ENCODE peak calls at places on chromosomes 2 and 18, in nine cellular contexts. W is stimulated activated CD8-positive, alpha-beta memory T cell treated with anti-CD3 and anti-CD28 coated beads, Interleukin-15, amount 100 ng/mL, for 24 hours; B is SHP77; Y is A549; K is activated CD8-positive, alpha-beta T cell treated with anti-CD3 and anti-CD28 coated beads for 36 hours; U is stimulated activated naive CD4-positive, alpha-beta T cell; Z is NCI-H2029 treated with DMSO at 0.1 percent for 48 hours; S is astrocyte of the cerebellum; C is RWPE1. A is an unnamed sample.

GRCh38 chr2:47357475-47357874 is 45.5 kb upstream of the MSH2 start:
- DNase-seq in C (peak; percentile 45), B (no peak), Y (peak; percentile 56), S (peak; percentile 57), Z (no peak), K (no peak), U (no peak), W (no peak), A (no peak)

GRCh38 chr2:68645523-68645922 is 2.1 kb downstream of the PROKR1 start:
- DNase-seq in S (no peak), W (no peak), Y (no peak), Z (no peak), U (no peak), B (no peak), K (peak; percentile 38), C (no peak), A (no peak)

GRCh38 chr2:57869763-57870344 is 176.8 kb upstream of the VRK2 start:
- DNase-seq in U (no peak), S (no peak), Z (no peak), C (no peak), K (no peak), B (peak; percentile 42), W (no peak), Y (no peak), A (no peak)

GRCh38 chr2:44178950-44179349 is 10.3 kb downstream of the PPM1B start:
- DNase-seq in U (no peak), S (no peak), Z (no peak), W (no peak), C (no peak), Y (no peak), K (no peak), B (no peak), A (no peak)

GRCh38 chr2:155043097-155043496 is 344.6 kb downstream of the KCNJ3 start:
- DNase-seq in C (no peak), K (no peak), Y (no peak), U (no peak), S (no peak), B (no peak), W (no peak), Z (no peak), A (no peak)

GRCh38 chr18:8526316-8526715 is 82.9 kb upstream of the RAB12 start:
- DNase-seq in Y (no peak), K (no peak), W (no peak), C (no peak), B (no peak), U (no peak), S (no peak), Z (no peak), A (no peak)

GRCh38 chr2:10218036-10218435 is 84.7 kb upstream of the HPCAL1 start:
- DNase-seq in C (no peak), W (no peak), U (no peak), B (no peak), S (no peak), Z (no peak), K (no peak), Y (no peak), A (no peak)

GRCh38 chr2:26850565-26850964 is 2.6 kb downstream of the DPYSL5 start:
- DNase-seq in S (no peak), Y (peak; percentile 23), W (no peak), U (no peak), Z (no peak), B (no peak), K (no peak), C (no peak), A (no peak)

GRCh38 chr2:224884188-224884587 is 158.1 kb downstream of the DOCK10 start:
- DNase-seq in Y (peak; percentile 39), B (no peak), Z (no peak), U (no peak), S (no peak), K (no peak), C (peak; percentile 6), W (no peak), A (no peak)

GRCh38 chr2:129381789-129382188 is 597.7 kb upstream of the RAB6C start:
- DNase-seq in C (no peak), K (no peak), W (no peak), U (no peak), Y (no peak), S (no peak), Z (no peak), B (no peak), A (no peak)

GRCh38 chr18:58882039-58882438 is 17.4 kb downstream of the ZNF532 start:
- DNase-seq in Z (no peak), K (no peak), Y (no peak), B (no peak), U (no peak), S (no peak), C (no peak), W (no peak), A (no peak)

GRCh38 chr2:235543126-235543750 is 49.4 kb downstream of the AGAP1 start:
- DNase-seq in B (no peak), Y (no peak), Z (no peak), U (no peak), C (peak; percentile 18), S (no peak), W (no peak), K (peak; percentile 5), A (no peak)

GRCh38 chr2:172639823-172640222 is 83.9 kb downstream of the PDK1 start:
- DNase-seq in K (peak; percentile 52), U (no peak), Z (no peak), Y (no peak), C (no peak), W (no peak), B (no peak), S (peak; percentile 71), A (no peak)

GRCh38 chr2:25954199-25954752 is 28.0 kb downstream of the KIF3C start:
- DNase-seq in K (no peak), Y (no peak), W (no peak), Z (no peak), S (no peak), C (no peak), B (no peak), U (no peak), A (no peak)

GRCh38 chr2:74675090-74675489 is 21.0 kb downstream of the SEMA4F start:
- DNase-seq in Z (no peak), S (no peak), K (no peak), W (no peak), U (no peak), C (no peak), Y (no peak), B (no peak), A (no peak)

GRCh38 chr2:203600286-203600685 is 65.2 kb upstream of the RAPH1 start:
- DNase-seq in Y (no peak), K (no peak), C (no peak), Z (no peak), U (no peak), S (no peak), W (no peak), B (no peak), A (no peak)

GRCh38 chr2:181072486-181072885 is 92.1 kb downstream of the UBE2E3 start:
- DNase-seq in S (no peak), C (no peak), Y (no peak), B (no peak), U (no peak), K (no peak), Z (no peak), W (no peak), A (no peak)

GRCh38 chr2:8524823-8525222 is 157.0 kb upstream of the ID2 start:
- DNase-seq in C (no peak), S (no peak), U (no peak), W (no peak), Y (no peak), Z (no peak), B (no peak), K (no peak), A (no peak)

GRCh38 chr2:79723830-79724229 is 211.0 kb downstream of the CTNNA2 start:
- DNase-seq in U (no peak), Z (no peak), C (peak; percentile 5), S (peak; percentile 88), Y (peak; percentile 91), B (no peak), K (no peak), W (no peak), A (no peak)

GRCh38 chr2:220365023-220365422 is 737.6 kb downstream of the SLC4A3 start:
- DNase-seq in B (no peak), K (no peak), S (peak; percentile 39), U (no peak), Y (no peak), W (no peak), Z (no peak), C (peak; percentile 44), A (no peak)

GRCh38 chr2:27354597-27354927 is 2.0 kb downstream of the GTF3C2 start:
- DNase-seq in Y (no peak), C (no peak), Z (no peak), B (no peak), S (no peak), U (no peak), K (no peak), W (no peak), A (no peak)

A was measured in T-cell.